ENCODE peak calls at places on chromosomes 13 and 19, in six cellular contexts. R is effector CD4-positive, alpha-beta T cell; Q is AG09309; W is astrocyte of the spinal cord; T is brain microvascular endothelial cell; F is A172. K is an unnamed sample.

GRCh38 chr13:43558942-43559341 is 227.8 kb downstream of the ENOX1 start:
- DNase-seq in Q (no peak), W (no peak), R (no peak), F (no peak), T (no peak), K (no peak)

GRCh38 chr13:29319451-29319850 is 276.0 kb downstream of the SLC7A1 start:
- DNase-seq in R (no peak), F (no peak), Q (no peak), T (no peak), W (no peak), K (no peak)

GRCh38 chr19:4455742-4456565 is 1.6 kb downstream of the UBXN6 start:
- DNase-seq in T (peak), Q (no peak), W (peak), F (peak), R (no peak), K (peak)

GRCh38 chr13:26463848-26464247 is 93.6 kb upstream of the WASF3 start:
- DNase-seq in F (no peak), R (no peak), W (no peak), Q (no peak), T (no peak), K (no peak)

GRCh38 chr13:99314640-99315176 is 7.5 kb upstream of the GPR183 start:
- DNase-seq in W (peak), Q (no peak), T (peak), R (peak), F (peak), K (no peak)

GRCh38 chr13:21683034-21683733 is 12.3 kb downstream of the FGF9 start:
- DNase-seq in F (peak), W (peak), T (peak), R (no peak), Q (peak), K (peak)

GRCh38 chr19:17902701-17903100 is 30.1 kb upstream of the CCDC124 start:
- DNase-seq in R (no peak), F (peak), Q (peak), T (peak), W (peak), K (no peak)

GRCh38 chr13:111255228-111255790 is 65.1 kb upstream of the TEX29 start:
- DNase-seq in F (no peak), W (no peak), R (no peak), T (no peak), Q (no peak), K (no peak)

GRCh38 chr19:46295401-46296308 is 1.2 kb upstream of the HIF3A start:
- DNase-seq in R (no peak), W (no peak), Q (no peak), F (no peak), T (no peak), K (no peak)